ENCODE peak calls at places on chromosomes 6 and 20, in six cellular contexts. K is fibroblast of the aortic adventitia; P is right atrium auricular region; X is CD4-positive, alpha-beta memory T cell; R is choroid plexus epithelial cell; U is PC-9. J is an unnamed sample.

GRCh38 chr20:37907677-37908397 is 4.9 kb downstream of the VSTM2L start:
- DNase-seq in P (no peak), U (peak; percentile 91), R (peak; percentile 93), K (peak; percentile 78), X (no peak), J (no peak)

GRCh38 chr6:15183979-15184378 is 61.9 kb upstream of the JARID2 start:
- DNase-seq in U (no peak), P (no peak), X (no peak), R (no peak), K (no peak), J (peak; percentile 24)

GRCh38 chr6:2482773-2483172 is 237.4 kb upstream of the GMDS start:
- DNase-seq in K (no peak), X (no peak), P (no peak), U (no peak), R (no peak), J (no peak)

GRCh38 chr6:72864799-72865198 is 242.9 kb downstream of the KCNQ5 start:
- DNase-seq in U (no peak), X (no peak), P (no peak), K (no peak), R (no peak), J (no peak)

GRCh38 chr6:81450180-81450579 is 302.3 kb downstream of the TENT5A start:
- DNase-seq in R (peak; percentile 5), U (no peak), P (no peak), K (peak; percentile 59), X (no peak), J (no peak)

GRCh38 chr6:168962886-168963285 is 290.8 kb downstream of the THBS2 start:
- DNase-seq in R (no peak), K (peak; percentile 40), P (no peak), X (no peak), U (no peak), J (no peak)

GRCh38 chr6:152595507-152595906 is 41.7 kb downstream of the SYNE1 start:
- DNase-seq in X (no peak), P (no peak), U (no peak), K (peak; percentile 37), R (peak; percentile 38), J (no peak)

GRCh38 chr20:61979090-61979489 is 86.6 kb downstream of the TAF4 start:
- DNase-seq in X (no peak), U (no peak), K (no peak), P (no peak), R (no peak), J (no peak)

GRCh38 chr6:87654880-87655454 is 47.1 kb downstream of the AKIRIN2 start:
- DNase-seq in X (no peak), P (no peak), R (no peak), U (no peak), K (no peak), J (no peak)

GRCh38 chr6:148868314-148868713 is 121.5 kb downstream of the UST start:
- DNase-seq in R (peak; percentile 73), X (no peak), P (no peak), U (no peak), K (peak; percentile 81), J (no peak)

GRCh38 chr6:6581014-6581413 is 7.5 kb upstream of the LY86 start:
- DNase-seq in P (no peak), R (no peak), K (no peak), X (no peak), U (no peak), J (no peak)

GRCh38 chr20:11797161-11797560 is 120.5 kb upstream of the BTBD3 start:
- DNase-seq in P (no peak), K (no peak), U (no peak), X (no peak), R (no peak), J (no peak)

GRCh38 chr6:161137320-161137719 is 136.5 kb downstream of the AGPAT4 start:
- DNase-seq in U (no peak), K (no peak), R (no peak), P (peak; percentile 36), X (no peak), J (no peak)

GRCh38 chr20:878511-879307 is 37.4 kb downstream of the ANGPT4 start:
- DNase-seq in U (no peak), K (peak; percentile 41), X (no peak), R (peak; percentile 28), P (no peak), J (no peak)

GRCh38 chr6:14903176-14904088 is 342.4 kb upstream of the JARID2 start:
- DNase-seq in R (no peak), P (no peak), K (no peak), X (no peak), U (no peak), J (no peak)

GRCh38 chr6:161618816-161619454 is 345.1 kb upstream of the AGPAT4 start:
- DNase-seq in U (no peak), R (peak; percentile 63), X (no peak), P (no peak), K (peak; percentile 19), J (no peak)

GRCh38 chr6:110067837-110068591 is 89.9 kb downstream of the GPR6 start:
- DNase-seq in X (no peak), P (no peak), U (no peak), R (peak; percentile 81), K (no peak), J (no peak)

GRCh38 chr6:166935353-166935752 is 21.0 kb downstream of the RNASET2 start:
- DNase-seq in K (no peak), U (no peak), X (no peak), P (no peak), R (no peak), J (no peak)

GRCh38 chr6:144302701-144303351 is 17.7 kb downstream of the UTRN start:
- DNase-seq in P (no peak), R (no peak), U (no peak), X (no peak), K (no peak), J (no peak)

GRCh38 chr20:34473262-34473883 is 42.8 kb upstream of the DYNLRB1 start:
- DNase-seq in R (peak; percentile 70), K (peak; percentile 74), U (peak; percentile 31), X (no peak), P (no peak), J (peak; percentile 9)

GRCh38 chr20:15155848-15156401 is 818.5 kb upstream of the FLRT3 start:
- DNase-seq in U (peak; percentile 0), X (no peak), K (no peak), R (no peak), P (no peak), J (no peak)

GRCh38 chr20:21100590-21101452 is 5.3 kb downstream of the LINC00237 start:
- DNase-seq in X (peak; percentile 39), U (no peak), P (no peak), K (peak; percentile 46), R (no peak), J (peak; percentile 39)

GRCh38 chr6:77456531-77457248 is 6.6 kb downstream of the HTR1B start:
- DNase-seq in U (peak; percentile 22), R (peak; percentile 99), P (no peak), X (no peak), K (peak; percentile 95), J (no peak)

GRCh38 chr20:3405696-3406358 is 1.6 kb downstream of the DNAAF9 start:
- DNase-seq in K (peak; percentile 8), R (peak; percentile 16), U (no peak), X (no peak), P (no peak), J (no peak)
- H3K4me3 ChIP-seq in K (peak overlapping the region; percentile 90), R (peak overlapping the region; percentile 85), U (no peak overlapping the region), X (no peak overlapping the region), P (peak overlapping the region; percentile 99), J (no peak overlapping the region)

DNA sequence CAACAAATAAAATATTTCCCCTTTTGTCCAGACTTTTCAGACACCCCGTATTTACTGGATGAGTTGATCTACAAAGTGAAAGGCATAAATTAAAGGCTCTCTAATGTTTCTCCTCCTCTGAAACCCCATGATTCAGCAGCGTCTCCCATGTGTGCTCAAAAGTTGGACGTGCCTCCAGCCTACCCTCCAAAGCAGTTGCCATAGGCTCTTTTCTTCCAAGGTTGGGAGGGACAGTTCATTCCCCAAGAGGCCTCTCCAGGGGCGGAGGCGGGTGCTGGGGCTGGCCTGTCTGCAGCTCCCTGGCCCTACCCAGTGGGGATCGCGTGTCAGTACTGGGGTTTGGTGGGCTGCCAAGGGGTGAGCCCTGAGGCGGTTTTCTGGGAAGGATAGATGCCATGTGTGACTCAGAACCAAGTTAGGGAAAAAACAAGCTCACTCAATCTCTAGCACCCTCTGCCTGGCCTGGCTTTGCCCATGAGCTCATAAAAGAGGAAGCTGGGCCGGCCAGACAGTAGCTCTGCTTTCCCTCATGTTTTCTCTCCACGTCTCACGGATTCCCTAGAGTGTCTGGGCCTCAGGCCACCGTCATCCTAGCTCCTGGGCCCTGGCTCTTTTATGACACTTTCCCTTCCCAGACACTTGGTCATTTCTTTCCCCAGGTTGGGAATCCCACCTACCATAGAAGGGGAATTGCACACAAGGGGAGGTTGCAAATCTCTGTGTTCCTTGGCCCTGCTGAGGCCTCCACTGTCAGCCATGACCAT is 8.0 kb upstream of the IER3 start:
- DNase-seq in U (peak; percentile 100), R (peak; percentile 98), K (peak; percentile 100), P (peak; percentile 98), X (no peak), J (no peak)
- H3K4me3 ChIP-seq in U (no peak overlapping the region), R (no peak overlapping the region), K (peak overlapping the region; percentile 3), P (no peak overlapping the region), X (no peak overlapping the region), J (no peak overlapping the region)

GRCh38 chr6:28807682-28808280 is 116.0 kb downstream of the TRIM27 start:
- DNase-seq in P (no peak), X (no peak), R (peak; percentile 64), K (peak; percentile 58), U (peak; percentile 35), J (peak; percentile 49)
- H3K4me3 ChIP-seq in P (no peak overlapping the region), X (no peak overlapping the region), R (peak overlapping the region; percentile 16), K (peak overlapping the region; percentile 28), U (peak overlapping the region; percentile 49), J (no peak overlapping the region)

GRCh38 chr6:41505084-41506049 is 40.8 kb upstream of the FOXP4 start:
- DNase-seq in P (peak; percentile 87), U (peak; percentile 25), K (peak; percentile 87), X (no peak), R (peak; percentile 92), J (peak; percentile 82)

GRCh38 chr6:41504526-41505021 is 41.6 kb upstream of the FOXP4 start:
- DNase-seq in P (no peak), R (peak; percentile 69), K (peak; percentile 44), X (no peak), U (no peak), J (no peak)

GRCh38 chr6:41503435-41503768 is 42.8 kb upstream of the FOXP4 start:
- DNase-seq in R (no peak), P (no peak), K (no peak), U (no peak), X (no peak), J (no peak)

GRCh38 chr6:41502607-41503434 is 43.4 kb upstream of the FOXP4 start:
- DNase-seq in X (no peak), K (no peak), P (peak; percentile 72), U (no peak), R (peak; percentile 64), J (no peak)

DNA sequence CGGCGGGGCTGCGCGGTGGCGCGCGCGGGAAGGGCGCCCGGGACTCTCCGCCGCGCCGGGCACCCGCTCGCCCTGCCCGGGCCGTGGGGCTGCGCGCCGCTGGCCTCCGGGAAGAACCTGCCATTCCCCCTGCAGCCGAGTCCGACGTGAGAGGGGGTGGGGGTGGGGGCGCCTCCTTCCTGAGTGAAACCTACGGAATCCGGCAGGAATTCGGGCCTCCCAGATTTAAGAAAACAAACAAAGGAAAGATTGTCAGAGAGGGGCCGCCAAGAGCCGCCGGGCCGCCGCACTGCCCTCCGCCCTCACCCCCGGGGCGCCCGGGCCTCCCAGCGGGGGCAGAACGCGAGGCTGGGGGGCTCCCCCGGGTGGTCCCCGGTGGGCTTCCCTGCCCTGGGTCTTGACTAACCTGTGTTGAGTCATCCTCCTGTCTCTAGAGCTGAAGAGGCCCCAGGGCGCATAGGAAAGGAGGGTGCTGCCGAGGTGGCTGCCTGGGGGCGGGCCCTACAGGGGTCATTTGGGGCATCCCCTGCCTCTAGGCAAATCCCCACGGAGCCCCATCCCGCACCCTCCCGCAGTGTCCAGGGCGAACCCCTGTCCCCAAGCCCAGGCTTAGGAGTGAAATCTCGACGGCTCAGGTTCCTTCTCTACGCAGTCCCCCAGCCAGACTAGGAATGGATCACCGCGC is 42.2 kb upstream of the FOXP4 start:
- DNase-seq in P (no peak), R (peak; percentile 60), X (no peak), U (peak; percentile 15), K (peak; percentile 66), J (no peak)
- H3K4me3 ChIP-seq in P (peak overlapping the region; percentile 36), R (peak overlapping the region; percentile 39), X (no peak overlapping the region), U (peak overlapping the region; percentile 46), K (peak overlapping the region; percentile 13), J (peak overlapping the region; percentile 51)